ENCODE peak calls at places on chromosomes 12 and 14, in eight cellular contexts. Z is HCT116, J is NCI-H1694 treated with DMSO at 0.1 percent for 48 hours, S is cardiac muscle cell, Y is GM23338, K is IMR-90, M is neural crest cell, N is neural progenitor cell. V is an unnamed sample.

GRCh38 chr12:128787827-128788226 is 35.9 kb downstream of the SLC15A4 start:
- DNase-seq in Y (no peak), K (no peak), S (no peak), M (no peak), N (no peak), J (no peak), Z (no peak), V (no peak)

GRCh38 chr14:101232340-101233015 is 328.8 kb upstream of the DIO3 start:
- DNase-seq in S (no peak), M (no peak), Y (no peak), K (peak; percentile 24), J (no peak), Z (no peak), N (no peak), V (no peak)

GRCh38 chr14:105911006-105911847 is 384.8 kb downstream of the TMEM121 start:
- DNase-seq in N (no peak), J (no peak), M (no peak), S (no peak), Z (no peak), Y (no peak), K (no peak), V (no peak)

GRCh38 chr12:100504820-100505219 is 31.2 kb downstream of the NR1H4 start:
- DNase-seq in S (no peak), N (no peak), Y (no peak), M (no peak), Z (no peak), K (no peak), J (no peak), V (no peak)

GRCh38 chr12:130993759-130994670 is 40.3 kb downstream of the ADGRD1 start:
- DNase-seq in Z (no peak), N (no peak), K (no peak), J (no peak), S (no peak), M (no peak), Y (no peak), V (no peak)

GRCh38 chr12:116708826-116709756 is 28.8 kb downstream of the SPRING1 start:
- DNase-seq in N (peak; percentile 76), Z (peak; percentile 38), J (peak; percentile 85), K (peak; percentile 58), M (peak; percentile 28), S (no peak), Y (peak; percentile 54), V (peak; percentile 22)

GRCh38 chr12:132886529-132887477 is 602 bp downstream of the CHFR start:
- DNase-seq in M (no peak), J (no peak), S (no peak), K (peak; percentile 4), Z (no peak), N (no peak), Y (peak; percentile 70), V (no peak)

GRCh38 chr12:53160673-53161072 is 19.8 kb upstream of the ZNF740 start:
- DNase-seq in K (no peak), Y (peak; percentile 18), S (no peak), Z (no peak), N (no peak), J (no peak), M (no peak), V (no peak)

GRCh38 chr12:116427200-116427932 is 131.8 kb upstream of the MAP1LC3B2 start:
- DNase-seq in N (peak; percentile 65), M (no peak), J (no peak), Z (peak; percentile 27), S (peak; percentile 19), K (no peak), Y (peak; percentile 97), V (no peak)

GRCh38 chr12:124829008-124829707 is 34.5 kb downstream of the SCARB1 start:
- DNase-seq in Y (no peak), M (no peak), J (no peak), S (no peak), K (peak; percentile 85), N (no peak), Z (no peak), V (no peak)

GRCh38 chr12:46693518-46693917 is 132.3 kb downstream of the SLC38A4 start:
- DNase-seq in N (no peak), S (no peak), Z (no peak), J (no peak), M (no peak), K (no peak), Y (no peak), V (no peak)

GRCh38 chr12:26090853-26091510 is 33.9 kb downstream of the BHLHE41 start:
- DNase-seq in J (no peak), S (peak; percentile 11), N (no peak), K (peak; percentile 12), Z (no peak), M (no peak), Y (no peak), V (no peak)

GRCh38 chr14:102164241-102164641 is 24.5 kb downstream of the WDR20 start:
- DNase-seq in K (peak; percentile 49), Z (no peak), S (no peak), N (no peak), M (no peak), Y (no peak), J (no peak), V (no peak)

GRCh38 chr14:99246536-99247083 is 25.4 kb downstream of the BCL11B start:
- DNase-seq in S (no peak), J (no peak), Z (no peak), N (peak; percentile 51), K (no peak), M (no peak), Y (peak; percentile 73), V (peak; percentile 55)

GRCh38 chr12:74890237-74890599 is 319.4 kb downstream of the KCNC2 start:
- DNase-seq in S (peak; percentile 65), M (no peak), N (no peak), Y (peak; percentile 8), Z (peak; percentile 73), K (peak; percentile 92), J (no peak), V (no peak)

GRCh38 chr12:88944403-88944802 is 364.1 kb upstream of the KITLG start:
- DNase-seq in S (no peak), Y (no peak), N (no peak), K (peak; percentile 60), J (no peak), Z (peak; percentile 71), M (no peak), V (no peak)

GRCh38 chr12:31664038-31664437 is 4.5 kb downstream of the ETFBKMT start:
- DNase-seq in Y (no peak), K (no peak), S (no peak), N (no peak), J (no peak), Z (no peak), M (no peak), V (no peak)

GRCh38 chr14:71198681-71199080 is 291.4 kb downstream of the PCNX1 start:
- DNase-seq in N (no peak), S (no peak), Z (no peak), K (no peak), J (no peak), Y (no peak), M (no peak), V (no peak)

GRCh38 chr12:15978431-15978950 is 67.4 kb downstream of the DERA start:
- DNase-seq in Y (no peak), M (no peak), N (no peak), Z (no peak), J (no peak), S (peak; percentile 19), K (peak; percentile 60), V (no peak)

GRCh38 chr12:70920251-70920851 is at the start of gene PTPRR:
- DNase-seq in S (peak; percentile 63), Z (no peak), M (peak; percentile 23), N (peak; percentile 80), J (no peak), K (no peak), Y (peak; percentile 81), V (no peak)

GRCh38 chr12:104683831-104684503 is 227.2 kb downstream of the CHST11 start:
- DNase-seq in S (no peak), K (no peak), Y (no peak), M (no peak), J (no peak), N (no peak), Z (no peak), V (no peak)

GRCh38 chr12:124422142-124422569 is 127.3 kb downstream of the RFLNA start:
- DNase-seq in J (no peak), K (no peak), N (no peak), Z (no peak), S (no peak), Y (no peak), M (no peak), V (no peak)

GRCh38 chr14:33776871-33777270 is 174.0 kb downstream of the EGLN3 start:
- DNase-seq in S (no peak), N (peak; percentile 52), Y (peak; percentile 44), K (no peak), Z (no peak), J (no peak), M (no peak), V (no peak)

GRCh38 chr12:88432536-88433462 is 147.5 kb downstream of the KITLG start:
- DNase-seq in Z (no peak), N (no peak), M (no peak), K (peak; percentile 46), Y (no peak), S (no peak), J (no peak), V (no peak)

GRCh38 chr12:5407457-5407856 is 24.5 kb upstream of the NTF3 start:
- DNase-seq in J (no peak), M (no peak), Y (no peak), N (peak; percentile 56), S (peak; percentile 59), K (peak; percentile 65), Z (no peak), V (no peak)

GRCh38 chr14:24431569-24432258 is 2.0 kb downstream of the KHNYN start:
- DNase-seq in N (peak; percentile 95), Z (peak; percentile 92), S (peak; percentile 92), Y (peak; percentile 99), K (peak; percentile 91), M (peak; percentile 93), J (peak; percentile 83), V (peak; percentile 88)

GRCh38 chr14:33509927-33510535 is 440.8 kb downstream of the EGLN3 start:
- DNase-seq in S (no peak), J (no peak), Y (no peak), K (no peak), N (no peak), M (no peak), Z (no peak), V (no peak)

GRCh38 chr12:47014474-47014873 is 64.9 kb upstream of the PCED1B start:
- DNase-seq in Z (no peak), J (no peak), K (peak; percentile 96), Y (no peak), M (no peak), N (no peak), S (no peak), V (no peak)

GRCh38 chr12:24069532-24070395 is 120.3 kb upstream of the SOX5 start:
- DNase-seq in K (peak; percentile 34), S (peak; percentile 39), Y (peak; percentile 44), N (peak; percentile 80), J (peak; percentile 73), M (peak; percentile 26), Z (no peak), V (no peak)

GRCh38 chr12:16606936-16607335 is 974 bp upstream of the LMO3 start:
- DNase-seq in Z (no peak), M (peak; percentile 25), K (no peak), N (peak; percentile 20), Y (peak; percentile 49), J (peak; percentile 51), S (peak; percentile 41), V (no peak)

V was measured in effector CD4-positive, alpha-beta T cell.